ENCODE peak calls at places on chromosomes 1 and 21, in eight cellular contexts. B, Q, A, I, O, P, X and E are unnamed samples.

GRCh38 chr1:181021811-181022434 is 747 bp downstream of the STX6 start:
- DNase-seq in B (peak; percentile 41), Q (peak; percentile 29), A (peak; percentile 49), I (peak; percentile 53), O (peak; percentile 63), P (peak; percentile 24), X (peak; percentile 40), E (peak; percentile 47)

GRCh38 chr1:89198500-89199072 is at the start of gene GBP4:
- DNase-seq in B (no peak), Q (peak; percentile 45), A (peak; percentile 31), I (peak; percentile 54), O (peak; percentile 35), P (no peak), X (peak; percentile 51), E (peak; percentile 23)

GRCh38 chr1:200526709-200527612 is 93.6 kb downstream of the KIF14 start:
- DNase-seq in B (no peak), Q (no peak), A (no peak), I (no peak), O (no peak), P (no peak), X (no peak), E (no peak)

GRCh38 chr1:58288624-58289142 is 257.8 kb downstream of the OMA1 start:
- DNase-seq in B (no peak), Q (no peak), A (no peak), I (no peak), O (no peak), P (no peak), X (no peak), E (no peak)

GRCh38 chr1:67563684-67564083 is 121.3 kb upstream of the GADD45A start:
- DNase-seq in B (no peak), Q (no peak), A (no peak), I (no peak), O (no peak), P (no peak), X (no peak), E (no peak)

GRCh38 chr1:10897981-10898728 is 101.7 kb upstream of the CASZ1 start:
- DNase-seq in B (no peak), Q (no peak), A (no peak), I (no peak), O (no peak), P (no peak), X (no peak), E (no peak)

GRCh38 chr1:62508187-62508758 is 71.4 kb downstream of the USP1 start:
- DNase-seq in B (peak; percentile 14), Q (peak; percentile 7), A (no peak), I (peak; percentile 5), O (peak; percentile 67), P (peak; percentile 11), X (no peak), E (no peak)

GRCh38 chr1:89590341-89591080 is 42.4 kb upstream of the LRRC8C start:
- DNase-seq in B (no peak), Q (no peak), A (no peak), I (no peak), O (peak; percentile 97), P (no peak), X (no peak), E (no peak)

GRCh38 chr1:6972390-6972789 is 187.1 kb downstream of the CAMTA1 start:
- DNase-seq in B (no peak), Q (no peak), A (no peak), I (no peak), O (no peak), P (no peak), X (no peak), E (no peak)

GRCh38 chr1:245258271-245258920 is 103.6 kb downstream of the KIF26B start:
- DNase-seq in B (peak; percentile 68), Q (no peak), A (no peak), I (no peak), O (peak; percentile 13), P (no peak), X (no peak), E (no peak)

GRCh38 chr1:34884961-34885360 is 25.4 kb upstream of the SMIM12 start:
- DNase-seq in B (no peak), Q (no peak), A (no peak), I (no peak), O (peak; percentile 4), P (no peak), X (no peak), E (no peak)

GRCh38 chr1:172089768-172090510 is 248.6 kb downstream of the DNM3 start:
- DNase-seq in B (peak; percentile 69), Q (peak; percentile 57), A (peak; percentile 29), I (peak; percentile 50), O (peak; percentile 38), P (no peak), X (peak; percentile 51), E (peak; percentile 34)

GRCh38 chr1:19869929-19870328 is 12.3 kb upstream of the OTUD3 start:
- DNase-seq in B (no peak), Q (no peak), A (no peak), I (no peak), O (peak; percentile 91), P (no peak), X (no peak), E (no peak)

GRCh38 chr1:115828101-115829022 is 12.6 kb downstream of the NHLH2 start:
- DNase-seq in B (peak; percentile 28), Q (no peak), A (no peak), I (peak; percentile 24), O (peak; percentile 25), P (no peak), X (no peak), E (no peak)

GRCh38 chr1:79293611-79294010 is 287.1 kb upstream of the ADGRL4 start:
- DNase-seq in B (no peak), Q (no peak), A (no peak), I (no peak), O (no peak), P (no peak), X (no peak), E (no peak)

GRCh38 chr1:11516961-11517635 is 38.1 kb downstream of the DISP3 start:
- DNase-seq in B (no peak), Q (no peak), A (no peak), I (no peak), O (no peak), P (no peak), X (no peak), E (no peak)

GRCh38 chr21:42645211-42646075 is 8.0 kb upstream of the PDE9A start:
- DNase-seq in B (no peak), Q (no peak), A (no peak), I (no peak), O (no peak), P (no peak), X (no peak), E (no peak)

GRCh38 chr1:53949023-53949611 is 3.0 kb downstream of the LRRC42 start:
- DNase-seq in B (peak; percentile 16), Q (no peak), A (no peak), I (peak; percentile 12), O (peak; percentile 55), P (no peak), X (no peak), E (no peak)

GRCh38 chr1:21721271-21721985 is 52.3 kb upstream of the RAP1GAP start:
- DNase-seq in B (no peak), Q (no peak), A (no peak), I (no peak), O (no peak), P (no peak), X (no peak), E (no peak)

GRCh38 chr1:2986549-2987305 is 34.5 kb upstream of the ACTRT2 start:
- DNase-seq in B (no peak), Q (no peak), A (no peak), I (no peak), O (no peak), P (no peak), X (no peak), E (no peak)

GRCh38 chr1:2989185-2989584 is 32.1 kb upstream of the ACTRT2 start:
- DNase-seq in B (no peak), Q (no peak), A (no peak), I (no peak), O (no peak), P (no peak), X (no peak), E (no peak)

GRCh38 chr1:2987773-2988172 is 33.5 kb upstream of the ACTRT2 start:
- DNase-seq in B (no peak), Q (no peak), A (no peak), I (no peak), O (no peak), P (no peak), X (no peak), E (no peak)

GRCh38 chr1:2989976-2990375 is 31.3 kb upstream of the ACTRT2 start:
- DNase-seq in B (no peak), Q (no peak), A (no peak), I (no peak), O (no peak), P (no peak), X (no peak), E (no peak)

DNA sequence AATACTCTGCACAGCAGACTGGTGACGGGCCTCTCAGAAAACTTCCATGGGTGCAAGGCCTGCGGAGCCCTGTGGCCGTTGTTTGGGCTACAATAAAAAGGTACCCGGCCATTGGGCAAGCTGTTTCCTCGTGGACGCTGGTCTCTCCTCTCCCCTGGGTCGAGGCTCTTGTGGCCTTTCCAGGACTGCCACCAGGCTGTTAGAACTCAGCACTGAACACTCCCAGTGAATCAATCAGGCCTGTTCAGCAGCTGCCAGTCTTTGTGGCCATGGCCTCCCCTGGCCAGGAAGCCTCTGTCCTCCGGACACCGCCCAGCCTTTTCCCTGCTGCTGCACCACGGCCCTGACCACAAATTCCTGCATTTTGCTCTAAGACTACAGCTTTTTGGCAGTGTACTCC is 33.0 kb upstream of the ACTRT2 start:
- DNase-seq in B (no peak), Q (no peak), A (no peak), I (no peak), O (no peak), P (no peak), X (no peak), E (no peak)
- H3K9me3 ChIP-seq in B (no peaks in the 10 kb centered on the region), Q (no peaks in the 10 kb centered on the region), A (no peaks in the 10 kb centered on the region), I (no peaks in the 10 kb centered on the region), O (peaks cover 45% of the 10 kb centered on the region), P (peaks cover 75% of the 10 kb centered on the region), X (no peaks in the 10 kb centered on the region), E (no peaks in the 10 kb centered on the region)

DNA sequence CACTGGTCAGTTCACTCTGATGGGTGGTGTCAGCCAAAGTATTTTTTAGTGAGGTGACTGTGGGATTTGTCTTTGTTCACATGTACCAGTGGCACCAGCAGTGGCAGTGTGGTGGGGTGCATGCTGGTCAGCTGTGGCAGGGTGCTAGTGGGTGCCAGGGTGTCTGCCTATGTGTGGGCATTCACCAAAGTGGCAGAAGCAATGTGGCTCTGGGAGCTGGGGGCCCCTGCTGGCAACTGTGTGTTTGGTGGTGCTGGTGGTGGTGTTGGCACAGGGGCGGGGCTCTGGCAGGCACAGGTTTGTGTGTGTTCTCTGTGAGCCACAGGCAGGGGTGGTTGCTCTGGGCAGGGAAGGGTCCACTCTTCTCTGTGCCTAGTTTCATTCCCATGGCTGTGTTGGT is 161.5 kb downstream of the CENPF start:
- DNase-seq in B (no peak), Q (no peak), A (no peak), I (no peak), O (no peak), P (no peak), X (no peak), E (no peak)
- H3K9me3 ChIP-seq in B (no peaks in the 10 kb centered on the region), Q (peaks cover 11% of the 10 kb centered on the region), A (no peaks in the 10 kb centered on the region), I (no peaks in the 10 kb centered on the region), O (peaks cover 3% of the 10 kb centered on the region), P (peaks cover 9% of the 10 kb centered on the region), X (peaks cover 26% of the 10 kb centered on the region), E (no peaks in the 10 kb centered on the region)

GRCh38 chr21:24869862-24870261 is 737.4 kb downstream of the MRPL39 start:
- DNase-seq in B (no peak), Q (no peak), A (no peak), I (no peak), O (no peak), P (no peak), X (no peak), E (no peak)
- H3K9me3 ChIP-seq in B (no peaks in the 10 kb centered on the region), Q (no peaks in the 10 kb centered on the region), A (no peaks in the 10 kb centered on the region), I (no peaks in the 10 kb centered on the region), O (no peaks in the 10 kb centered on the region), P (no peaks in the 10 kb centered on the region), X (no peaks in the 10 kb centered on the region), E (no peaks in the 10 kb centered on the region)

GRCh38 chr1:40462956-40463590 is 12.8 kb downstream of the ZFP69B start:
- DNase-seq in B (no peak), Q (no peak), A (no peak), I (no peak), O (no peak), P (no peak), X (no peak), E (no peak)
- H3K9me3 ChIP-seq in B (no peaks in the 10 kb centered on the region), Q (peaks cover 74% of the 10 kb centered on the region), A (peaks cover 73% of the 10 kb centered on the region), I (peaks cover 70% of the 10 kb centered on the region), O (peaks cover 22% of the 10 kb centered on the region), P (peaks cover 60% of the 10 kb centered on the region), X (peaks cover 92% of the 10 kb centered on the region), E (peaks cover 42% of the 10 kb centered on the region)